ENCODE peak calls at places on chromosome 21, in ten cellular contexts. V is transverse colon, K is HCT116, A is suprapubic skin, D is esophagus muscularis mucosa, W is K562, T is vagina, J is endothelial cell of umbilical vein, S is breast epithelium, R is prostate gland. L is an unnamed sample.

GRCh38 chr21:33975548-33976081 is 60.0 kb upstream of the ATP5PO start:
- DNase-seq in V (peak; percentile 25), K (no peak), A (no peak), D (no peak), W (no peak), T (peak; percentile 81), J (no peak), S (no peak), R (no peak), L (no peak)

GRCh38 chr21:30186242-30186641 is 19.6 kb upstream of the CLDN17 start:
- DNase-seq in V (peak; percentile 19), K (no peak), A (no peak), D (no peak), W (no peak), T (no peak), J (no peak), S (no peak), R (no peak), L (no peak)

GRCh38 chr21:46037338-46038325 is 56.1 kb downstream of the COL6A1 start:
- DNase-seq in V (no peak), K (no peak), A (no peak), D (no peak), W (no peak), T (peak; percentile 84), J (no peak), S (no peak), R (no peak), L (no peak)

GRCh38 chr21:35565204-35565611 is 495.1 kb downstream of the SETD4 start:
- DNase-seq in V (no peak), K (no peak), A (no peak), D (no peak), W (no peak), T (no peak), J (peak; percentile 8), S (peak; percentile 39), R (no peak), L (peak; percentile 40)

GRCh38 chr21:42439284-42440186 is 35.8 kb downstream of the UBASH3A start:
- DNase-seq in V (peak; percentile 7), K (no peak), A (no peak), D (no peak), W (no peak), T (no peak), J (no peak), S (no peak), R (no peak), L (no peak)

GRCh38 chr21:46083271-46084040 is 14.5 kb upstream of the COL6A2 start:
- DNase-seq in V (no peak), K (no peak), A (no peak), D (peak; percentile 88), W (peak; percentile 14), T (peak; percentile 87), J (no peak), S (peak; percentile 17), R (no peak), L (no peak)

GRCh38 chr21:33289199-33289819 is 23.1 kb downstream of the IL10RB start:
- DNase-seq in V (no peak), K (no peak), A (no peak), D (no peak), W (no peak), T (no peak), J (no peak), S (no peak), R (no peak), L (no peak)

GRCh38 chr21:43590220-43590619 is 69.1 kb downstream of the HSF2BP start:
- DNase-seq in V (no peak), K (no peak), A (no peak), D (no peak), W (no peak), T (no peak), J (no peak), S (no peak), R (no peak), L (no peak)

GRCh38 chr21:36330904-36331303 is 10.9 kb downstream of the MORC3 start:
- DNase-seq in V (peak; percentile 63), K (peak; percentile 27), A (no peak), D (no peak), W (peak; percentile 50), T (no peak), J (peak; percentile 64), S (no peak), R (peak; percentile 39), L (peak; percentile 57)

GRCh38 chr21:43188712-43189151 is 19.9 kb downstream of the CRYAA start:
- DNase-seq in V (peak; percentile 22), K (no peak), A (peak; percentile 83), D (no peak), W (no peak), T (no peak), J (no peak), S (peak; percentile 86), R (peak; percentile 94), L (peak; percentile 66)

GRCh38 chr21:17386498-17386897 is 126.3 kb upstream of the CXADR start:
- DNase-seq in V (no peak), K (no peak), A (no peak), D (no peak), W (no peak), T (no peak), J (no peak), S (no peak), R (no peak), L (no peak)

GRCh38 chr21:34691396-34692032 is 22.7 kb downstream of the CLIC6 start:
- DNase-seq in V (no peak), K (no peak), A (no peak), D (no peak), W (no peak), T (no peak), J (no peak), S (no peak), R (no peak), L (no peak)

GRCh38 chr21:17343055-17343454 is 169.8 kb upstream of the CXADR start:
- DNase-seq in V (no peak), K (no peak), A (no peak), D (no peak), W (no peak), T (no peak), J (peak; percentile 10), S (no peak), R (no peak), L (no peak)

GRCh38 chr21:37970548-37970947 is 54.3 kb upstream of the KCNJ6 start:
- DNase-seq in V (no peak), K (no peak), A (no peak), D (no peak), W (no peak), T (no peak), J (no peak), S (no peak), R (no peak), L (no peak)
- H3K27me3 ChIP-seq in V (peaks cover 56% of the 10 kb centered on the region), K (no peaks in the 10 kb centered on the region), A (peaks cover 14% of the 10 kb centered on the region), D (peaks cover 17% of the 10 kb centered on the region), W (no peaks in the 10 kb centered on the region), T (no peaks in the 10 kb centered on the region), J (peaks cover 2% of the 10 kb centered on the region), S (no peaks in the 10 kb centered on the region), R (no peaks in the 10 kb centered on the region), L (no peaks in the 10 kb centered on the region)

DNA sequence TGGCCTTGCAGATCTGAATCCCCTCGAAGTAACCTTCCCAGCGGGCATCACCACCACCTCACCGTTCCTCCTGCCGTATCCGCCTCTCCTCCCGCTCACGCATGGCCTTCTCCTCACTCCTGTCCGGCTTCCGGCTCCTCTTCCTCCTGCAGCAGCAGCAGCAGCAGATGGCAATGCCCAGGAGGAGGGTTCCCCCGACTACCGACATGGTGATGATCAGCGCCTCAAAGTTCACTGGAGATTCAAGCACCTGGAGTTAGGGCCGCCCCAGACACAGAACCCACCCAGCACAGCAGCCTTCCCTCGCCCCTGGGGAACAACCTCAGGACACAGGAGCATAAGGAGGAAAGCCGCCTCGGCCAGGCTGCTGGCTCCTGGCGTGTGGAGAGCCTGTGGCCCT is 17.4 kb downstream of the PTTG1IP start:
- DNase-seq in V (no peak), K (no peak), A (no peak), D (no peak), W (no peak), T (no peak), J (no peak), S (no peak), R (no peak), L (no peak)
- H3K36me3 ChIP-seq in V (peaks cover 23% of the 10 kb centered on the region), K (peaks cover 35% of the 10 kb centered on the region), A (peaks cover 73% of the 10 kb centered on the region), D (peaks cover 98% of the 10 kb centered on the region), W (peaks cover 82% of the 10 kb centered on the region), T (peaks cover 65% of the 10 kb centered on the region), J (peaks cover 35% of the 10 kb centered on the region), S (peaks cover 7% of the 10 kb centered on the region), R (peaks cover 25% of the 10 kb centered on the region), L (peaks cover 98% of the 10 kb centered on the region)

GRCh38 chr21:32008714-32009113 is 135.9 kb downstream of the HUNK start:
- DNase-seq in V (no peak), K (no peak), A (no peak), D (no peak), W (no peak), T (no peak), J (no peak), S (no peak), R (no peak), L (no peak)
- TF ChIP-seq POLR2AphosphoS5 in V (no peak), K (no peak), A (no peak), D (no peak), W (no peak), T (no peak), J (no peak), S (no peak), R (no peak), L (no peak)

GRCh38 chr21:39666026-39666425 is 53.3 kb downstream of the B3GALT5 start:
- DNase-seq in V (no peak), K (no peak), A (no peak), D (no peak), W (no peak), T (peak; percentile 12), J (no peak), S (no peak), R (no peak), L (no peak)

GRCh38 chr21:39663742-39664492 is 51.2 kb downstream of the B3GALT5 start:
- DNase-seq in V (no peak), K (no peak), A (no peak), D (no peak), W (no peak), T (no peak), J (no peak), S (no peak), R (no peak), L (no peak)

GRCh38 chr21:39662411-39662953 is 49.7 kb downstream of the B3GALT5 start:
- DNase-seq in V (no peak), K (no peak), A (peak; percentile 35), D (no peak), W (no peak), T (no peak), J (no peak), S (no peak), R (no peak), L (no peak)

GRCh38 chr21:39663066-39663465 is 50.3 kb downstream of the B3GALT5 start:
- DNase-seq in V (no peak), K (no peak), A (no peak), D (no peak), W (no peak), T (no peak), J (no peak), S (no peak), R (no peak), L (no peak)

DNA sequence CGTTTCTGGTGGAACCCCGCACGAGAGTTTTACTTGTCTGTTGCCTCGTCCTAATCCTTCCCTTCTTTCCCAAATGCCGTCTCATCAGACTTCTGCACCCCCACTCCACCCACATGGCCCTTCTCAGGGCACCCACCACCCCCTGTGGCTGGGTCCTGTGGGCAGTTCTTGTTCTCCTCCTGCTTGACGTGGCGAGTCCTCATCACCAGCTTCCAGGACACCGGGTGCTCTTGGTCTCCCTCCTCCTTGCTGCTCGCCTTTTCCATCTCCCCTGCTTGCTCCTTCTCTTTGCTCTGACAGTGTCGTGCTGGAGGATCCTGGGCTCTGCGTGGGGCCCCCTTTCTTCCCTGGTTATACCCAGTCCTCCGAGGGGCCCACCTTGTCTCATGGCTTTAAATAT is 51.8 kb downstream of the B3GALT5 start:
- DNase-seq in V (no peak), K (no peak), A (no peak), D (no peak), W (no peak), T (no peak), J (no peak), S (no peak), R (no peak), L (no peak)
- H3K27me3 ChIP-seq in V (no peaks in the 10 kb centered on the region), K (no peaks in the 10 kb centered on the region), A (no peaks in the 10 kb centered on the region), D (no peaks in the 10 kb centered on the region), W (peaks cover 28% of the 10 kb centered on the region), T (no peaks in the 10 kb centered on the region), J (no peaks in the 10 kb centered on the region), S (no peaks in the 10 kb centered on the region), R (peaks cover 4% of the 10 kb centered on the region), L (no peaks in the 10 kb centered on the region)

L was measured in stomach.